ENCODE peak calls at places on chromosome 1, in five cellular contexts. One of them, this sample, is unnamed.

GRCh38 chr1:29125237-29125641 is 1.5 kb upstream of the TMEM200B start:
- DNase-seq in occipital lobe: no peak
- DNase-seq in neural crest cell: peak
- DNase-seq in stimulated activated CD4-positive, alpha-beta T cell treated with anti-CD3 and anti-CD28 coated beads, Interleukin-2, amount 100 ng/mL, for 4 hours: no peak
- DNase-seq in left ventricle myocardium inferior: no peak
- DNase-seq in this sample: no peak

GRCh38 chr1:183957216-183957830 is 80.2 kb downstream of the COLGALT2 start:
- DNase-seq in stimulated activated CD4-positive, alpha-beta T cell treated with anti-CD3 and anti-CD28 coated beads, Interleukin-2, amount 100 ng/mL, for 4 hours: no peak
- DNase-seq in neural crest cell: no peak
- DNase-seq in left ventricle myocardium inferior: no peak
- DNase-seq in occipital lobe: no peak
- DNase-seq in this sample: no peak

GRCh38 chr1:90850181-90850924 is 133.3 kb upstream of the BARHL2 start:
- DNase-seq in stimulated activated CD4-positive, alpha-beta T cell treated with anti-CD3 and anti-CD28 coated beads, Interleukin-2, amount 100 ng/mL, for 4 hours: no peak
- DNase-seq in occipital lobe: no peak
- DNase-seq in left ventricle myocardium inferior: no peak
- DNase-seq in neural crest cell: peak
- DNase-seq in this sample: peak

GRCh38 chr1:244273845-244274619 is 177.7 kb downstream of the ADSS2 start:
- DNase-seq in neural crest cell: no peak
- DNase-seq in left ventricle myocardium inferior: peak
- DNase-seq in occipital lobe: peak
- DNase-seq in stimulated activated CD4-positive, alpha-beta T cell treated with anti-CD3 and anti-CD28 coated beads, Interleukin-2, amount 100 ng/mL, for 4 hours: no peak
- DNase-seq in this sample: peak

GRCh38 chr1:154943649-154944421 is 7.3 kb upstream of the PMVK start:
- DNase-seq in stimulated activated CD4-positive, alpha-beta T cell treated with anti-CD3 and anti-CD28 coated beads, Interleukin-2, amount 100 ng/mL, for 4 hours: no peak
- DNase-seq in neural crest cell: peak
- DNase-seq in left ventricle myocardium inferior: no peak
- DNase-seq in occipital lobe: no peak
- DNase-seq in this sample: no peak

GRCh38 chr1:20730690-20731056 is 1.8 kb downstream of the SH2D5 start:
- DNase-seq in stimulated activated CD4-positive, alpha-beta T cell treated with anti-CD3 and anti-CD28 coated beads, Interleukin-2, amount 100 ng/mL, for 4 hours: no peak
- DNase-seq in neural crest cell: no peak
- DNase-seq in left ventricle myocardium inferior: no peak
- DNase-seq in occipital lobe: no peak
- DNase-seq in this sample: no peak

GRCh38 chr1:5711079-5711478 is 281.1 kb downstream of the NPHP4 start:
- DNase-seq in neural crest cell: no peak
- DNase-seq in stimulated activated CD4-positive, alpha-beta T cell treated with anti-CD3 and anti-CD28 coated beads, Interleukin-2, amount 100 ng/mL, for 4 hours: no peak
- DNase-seq in occipital lobe: no peak
- DNase-seq in left ventricle myocardium inferior: no peak
- DNase-seq in this sample: no peak

GRCh38 chr1:187041104-187041503 is 212.4 kb downstream of the PLA2G4A start:
- DNase-seq in left ventricle myocardium inferior: no peak
- DNase-seq in stimulated activated CD4-positive, alpha-beta T cell treated with anti-CD3 and anti-CD28 coated beads, Interleukin-2, amount 100 ng/mL, for 4 hours: no peak
- DNase-seq in occipital lobe: no peak
- DNase-seq in neural crest cell: no peak
- DNase-seq in this sample: no peak

GRCh38 chr1:95023399-95024050 is 49.2 kb downstream of the ALG14 start:
- DNase-seq in occipital lobe: no peak
- DNase-seq in left ventricle myocardium inferior: no peak
- DNase-seq in stimulated activated CD4-positive, alpha-beta T cell treated with anti-CD3 and anti-CD28 coated beads, Interleukin-2, amount 100 ng/mL, for 4 hours: no peak
- DNase-seq in neural crest cell: no peak
- DNase-seq in this sample: no peak

GRCh38 chr1:217881607-217882332 is 250.6 kb downstream of the SPATA17 start:
- DNase-seq in left ventricle myocardium inferior: no peak
- DNase-seq in stimulated activated CD4-positive, alpha-beta T cell treated with anti-CD3 and anti-CD28 coated beads, Interleukin-2, amount 100 ng/mL, for 4 hours: no peak
- DNase-seq in occipital lobe: no peak
- DNase-seq in neural crest cell: no peak
- DNase-seq in this sample: no peak

GRCh38 chr1:147515046-147515869 is 26.0 kb upstream of the BCL9 start:
- DNase-seq in left ventricle myocardium inferior: no peak
- DNase-seq in neural crest cell: no peak
- DNase-seq in stimulated activated CD4-positive, alpha-beta T cell treated with anti-CD3 and anti-CD28 coated beads, Interleukin-2, amount 100 ng/mL, for 4 hours: no peak
- DNase-seq in occipital lobe: no peak
- DNase-seq in this sample: no peak

GRCh38 chr1:156750932-156751723 is at the start of gene HDGF:
- DNase-seq in stimulated activated CD4-positive, alpha-beta T cell treated with anti-CD3 and anti-CD28 coated beads, Interleukin-2, amount 100 ng/mL, for 4 hours: no peak
- DNase-seq in occipital lobe: no peak
- DNase-seq in neural crest cell: peak
- DNase-seq in left ventricle myocardium inferior: peak
- DNase-seq in this sample: peak

GRCh38 chr1:213914351-213914750 is 73.4 kb upstream of the PROX1 start:
- DNase-seq in neural crest cell: no peak
- DNase-seq in stimulated activated CD4-positive, alpha-beta T cell treated with anti-CD3 and anti-CD28 coated beads, Interleukin-2, amount 100 ng/mL, for 4 hours: no peak
- DNase-seq in occipital lobe: no peak
- DNase-seq in left ventricle myocardium inferior: no peak
- DNase-seq in this sample: no peak

GRCh38 chr1:204289280-204289679 is 70.4 kb downstream of the PLEKHA6 start:
- DNase-seq in stimulated activated CD4-positive, alpha-beta T cell treated with anti-CD3 and anti-CD28 coated beads, Interleukin-2, amount 100 ng/mL, for 4 hours: no peak
- DNase-seq in neural crest cell: no peak
- DNase-seq in left ventricle myocardium inferior: no peak
- DNase-seq in occipital lobe: no peak
- DNase-seq in this sample: no peak

GRCh38 chr1:184418955-184419733 is 32.3 kb downstream of the C1orf21 start:
- DNase-seq in neural crest cell: no peak
- DNase-seq in left ventricle myocardium inferior: no peak
- DNase-seq in occipital lobe: no peak
- DNase-seq in stimulated activated CD4-positive, alpha-beta T cell treated with anti-CD3 and anti-CD28 coated beads, Interleukin-2, amount 100 ng/mL, for 4 hours: no peak
- DNase-seq in this sample: no peak

GRCh38 chr1:41902669-41903068 is 16.1 kb downstream of the HIVEP3 start:
- DNase-seq in stimulated activated CD4-positive, alpha-beta T cell treated with anti-CD3 and anti-CD28 coated beads, Interleukin-2, amount 100 ng/mL, for 4 hours: no peak
- DNase-seq in occipital lobe: no peak
- DNase-seq in left ventricle myocardium inferior: no peak
- DNase-seq in neural crest cell: no peak
- DNase-seq in this sample: no peak

GRCh38 chr1:181062800-181063428 is 25.6 kb upstream of the IER5 start:
- DNase-seq in stimulated activated CD4-positive, alpha-beta T cell treated with anti-CD3 and anti-CD28 coated beads, Interleukin-2, amount 100 ng/mL, for 4 hours: no peak
- DNase-seq in occipital lobe: no peak
- DNase-seq in neural crest cell: no peak
- DNase-seq in left ventricle myocardium inferior: no peak
- DNase-seq in this sample: no peak

GRCh38 chr1:167249702-167250101 is 29.0 kb downstream of the POU2F1 start:
- DNase-seq in stimulated activated CD4-positive, alpha-beta T cell treated with anti-CD3 and anti-CD28 coated beads, Interleukin-2, amount 100 ng/mL, for 4 hours: no peak
- DNase-seq in left ventricle myocardium inferior: no peak
- DNase-seq in neural crest cell: no peak
- DNase-seq in occipital lobe: no peak
- DNase-seq in this sample: no peak

GRCh38 chr1:168439451-168440375 is 104.1 kb downstream of the XCL2 start:
- DNase-seq in left ventricle myocardium inferior: peak
- DNase-seq in occipital lobe: peak
- DNase-seq in stimulated activated CD4-positive, alpha-beta T cell treated with anti-CD3 and anti-CD28 coated beads, Interleukin-2, amount 100 ng/mL, for 4 hours: peak
- DNase-seq in neural crest cell: peak
- DNase-seq in this sample: peak

GRCh38 chr1:213723187-213723586 is 264.6 kb upstream of the PROX1 start:
- DNase-seq in occipital lobe: no peak
- DNase-seq in left ventricle myocardium inferior: no peak
- DNase-seq in stimulated activated CD4-positive, alpha-beta T cell treated with anti-CD3 and anti-CD28 coated beads, Interleukin-2, amount 100 ng/mL, for 4 hours: no peak
- DNase-seq in neural crest cell: no peak
- DNase-seq in this sample: no peak

GRCh38 chr1:166511754-166512153 is 327.5 kb upstream of the POGK start:
- DNase-seq in occipital lobe: no peak
- DNase-seq in neural crest cell: no peak
- DNase-seq in stimulated activated CD4-positive, alpha-beta T cell treated with anti-CD3 and anti-CD28 coated beads, Interleukin-2, amount 100 ng/mL, for 4 hours: no peak
- DNase-seq in left ventricle myocardium inferior: no peak
- DNase-seq in this sample: no peak

GRCh38 chr1:222786107-222786506 is 28.7 kb upstream of the DISP1 start:
- DNase-seq in left ventricle myocardium inferior: no peak
- DNase-seq in stimulated activated CD4-positive, alpha-beta T cell treated with anti-CD3 and anti-CD28 coated beads, Interleukin-2, amount 100 ng/mL, for 4 hours: no peak
- DNase-seq in neural crest cell: no peak
- DNase-seq in occipital lobe: no peak
- DNase-seq in this sample: no peak

GRCh38 chr1:160640359-160641123 is 6.3 kb downstream of the SLAMF1 start:
- DNase-seq in occipital lobe: no peak
- DNase-seq in stimulated activated CD4-positive, alpha-beta T cell treated with anti-CD3 and anti-CD28 coated beads, Interleukin-2, amount 100 ng/mL, for 4 hours: peak
- DNase-seq in neural crest cell: no peak
- DNase-seq in left ventricle myocardium inferior: no peak
- DNase-seq in this sample: no peak

GRCh38 chr1:109547412-109548320 is 749 bp upstream of the GNAI3 start:
- DNase-seq in occipital lobe: no peak
- DNase-seq in stimulated activated CD4-positive, alpha-beta T cell treated with anti-CD3 and anti-CD28 coated beads, Interleukin-2, amount 100 ng/mL, for 4 hours: no peak
- DNase-seq in neural crest cell: no peak
- DNase-seq in left ventricle myocardium inferior: no peak
- DNase-seq in this sample: no peak

GRCh38 chr1:225454067-225454618 is 26.3 kb upstream of the LBR start:
- DNase-seq in occipital lobe: no peak
- DNase-seq in neural crest cell: no peak
- DNase-seq in stimulated activated CD4-positive, alpha-beta T cell treated with anti-CD3 and anti-CD28 coated beads, Interleukin-2, amount 100 ng/mL, for 4 hours: no peak
- DNase-seq in left ventricle myocardium inferior: no peak
- DNase-seq in this sample: peak

GRCh38 chr1:203871114-203871875 is 9.9 kb downstream of the SNRPE start:
- DNase-seq in left ventricle myocardium inferior: no peak
- DNase-seq in occipital lobe: peak
- DNase-seq in stimulated activated CD4-positive, alpha-beta T cell treated with anti-CD3 and anti-CD28 coated beads, Interleukin-2, amount 100 ng/mL, for 4 hours: no peak
- DNase-seq in neural crest cell: peak
- DNase-seq in this sample: no peak